ENCODE peak calls at places on chromosomes 13 and 19, in eight cellular contexts. D is AG04450; J is mesendoderm; V is Peyer's patch; N is adrenal gland; C is CD4-positive, alpha-beta memory T cell; H is CD8-positive, alpha-beta memory T cell; Z is right atrium auricular region. Q is an unnamed sample.

GRCh38 chr13:107252428-107252827 is 684.5 kb upstream of the ARGLU1 start:
- DNase-seq in D (no peak), J (peak; percentile 27), V (no peak), N (no peak), C (no peak), H (no peak), Z (no peak), Q (no peak)

GRCh38 chr19:12984683-12985048 is 10.6 kb upstream of the NFIX start:
- DNase-seq in D (no peak), J (no peak), V (no peak), N (no peak), C (no peak), H (no peak), Z (no peak), Q (peak; percentile 56)

GRCh38 chr19:49357186-49357585 is 5.0 kb downstream of the TEAD2 start:
- DNase-seq in D (no peak), J (no peak), V (no peak), N (no peak), C (no peak), H (no peak), Z (no peak), Q (no peak)

GRCh38 chr13:65748227-65748626 is 1481.9 kb downstream of the PCDH9 start:
- DNase-seq in D (no peak), J (no peak), V (no peak), N (no peak), C (no peak), H (no peak), Z (no peak), Q (no peak)

GRCh38 chr13:60164490-60164889 is 762 bp upstream of the DIAPH3 start:
- DNase-seq in D (no peak), J (peak; percentile 74), V (no peak), N (no peak), C (no peak), H (no peak), Z (no peak), Q (no peak)

GRCh38 chr19:56423985-56424353 is 19.8 kb downstream of the ZNF583 start:
- DNase-seq in D (no peak), J (peak; percentile 6), V (no peak), N (no peak), C (no peak), H (no peak), Z (no peak), Q (no peak)

GRCh38 chr19:31140717-31141116 is 208.5 kb downstream of the TSHZ3 start:
- DNase-seq in D (no peak), J (peak; percentile 5), V (no peak), N (no peak), C (no peak), H (no peak), Z (no peak), Q (no peak)

GRCh38 chr19:7492142-7493055 is 3.6 kb upstream of the PEX11G start:
- DNase-seq in D (no peak), J (no peak), V (no peak), N (no peak), C (no peak), H (no peak), Z (no peak), Q (no peak)

GRCh38 chr13:79779761-79780160 is 298.8 kb downstream of the NDFIP2 start:
- DNase-seq in D (no peak), J (peak; percentile 72), V (peak; percentile 53), N (peak; percentile 27), C (no peak), H (no peak), Z (peak; percentile 66), Q (no peak)

GRCh38 chr13:54593504-54593903 is 1564.9 kb downstream of the OLFM4 start:
- DNase-seq in D (no peak), J (no peak), V (no peak), N (no peak), C (no peak), H (no peak), Z (no peak), Q (no peak)

GRCh38 chr19:27867981-27868380 is 1345.0 kb downstream of the UQCRFS1 start:
- DNase-seq in D (no peak), J (no peak), V (no peak), N (no peak), C (no peak), H (no peak), Z (no peak), Q (no peak)

DNA sequence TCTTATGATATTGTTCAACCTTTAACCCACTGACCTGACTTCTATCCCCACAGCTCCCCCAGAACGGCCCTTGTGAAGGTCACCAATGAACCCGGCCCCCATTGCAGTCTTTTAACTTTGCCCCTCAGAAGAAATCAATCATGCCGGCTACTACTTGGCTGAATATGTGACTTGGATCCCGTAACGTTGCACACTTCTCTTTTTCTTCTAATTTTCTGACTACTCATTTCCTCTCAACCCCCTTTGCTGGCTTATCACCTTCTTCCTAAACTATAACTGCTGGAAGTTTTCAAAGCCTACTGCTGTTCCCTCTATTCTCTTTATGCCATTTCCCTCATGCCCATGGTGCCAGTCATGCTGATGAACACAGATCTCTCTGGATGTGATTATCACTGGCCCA is 367.6 kb downstream of the DNAJC15 start:
- DNase-seq in D (no peak), J (no peak), V (no peak), N (no peak), C (no peak), H (no peak), Z (no peak), Q (no peak)
- H3K27ac ChIP-seq in D (no peak overlapping the region), J (no peak overlapping the region), V (no peak overlapping the region), N (no peak overlapping the region), C (no peak overlapping the region), H (no peak overlapping the region), Z (no peak overlapping the region), Q (no peak overlapping the region)

GRCh38 chr19:17128403-17128802 is 52.8 kb downstream of the MYO9B start:
- DNase-seq in D (no peak), J (no peak), V (no peak), N (no peak), C (no peak), H (no peak), Z (no peak), Q (no peak)
- H3K27ac ChIP-seq in D (no peak overlapping the region), J (no peak overlapping the region), V (no peak overlapping the region), N (peak overlapping the region; percentile 42), C (no peak overlapping the region), H (no peak overlapping the region), Z (no peak overlapping the region), Q (no peak overlapping the region)

GRCh38 chr19:35214766-35215422 is 13.6 kb downstream of the FAM187B start:
- DNase-seq in D (no peak), J (no peak), V (no peak), N (no peak), C (no peak), H (no peak), Z (no peak), Q (no peak)
- H3K27ac ChIP-seq in D (no peak overlapping the region), J (no peak overlapping the region), V (peak overlapping the region; percentile 79), N (peak overlapping the region; percentile 95), C (peak overlapping the region; percentile 98), H (peak overlapping the region; percentile 86), Z (no peak overlapping the region), Q (no peak overlapping the region)

DNA sequence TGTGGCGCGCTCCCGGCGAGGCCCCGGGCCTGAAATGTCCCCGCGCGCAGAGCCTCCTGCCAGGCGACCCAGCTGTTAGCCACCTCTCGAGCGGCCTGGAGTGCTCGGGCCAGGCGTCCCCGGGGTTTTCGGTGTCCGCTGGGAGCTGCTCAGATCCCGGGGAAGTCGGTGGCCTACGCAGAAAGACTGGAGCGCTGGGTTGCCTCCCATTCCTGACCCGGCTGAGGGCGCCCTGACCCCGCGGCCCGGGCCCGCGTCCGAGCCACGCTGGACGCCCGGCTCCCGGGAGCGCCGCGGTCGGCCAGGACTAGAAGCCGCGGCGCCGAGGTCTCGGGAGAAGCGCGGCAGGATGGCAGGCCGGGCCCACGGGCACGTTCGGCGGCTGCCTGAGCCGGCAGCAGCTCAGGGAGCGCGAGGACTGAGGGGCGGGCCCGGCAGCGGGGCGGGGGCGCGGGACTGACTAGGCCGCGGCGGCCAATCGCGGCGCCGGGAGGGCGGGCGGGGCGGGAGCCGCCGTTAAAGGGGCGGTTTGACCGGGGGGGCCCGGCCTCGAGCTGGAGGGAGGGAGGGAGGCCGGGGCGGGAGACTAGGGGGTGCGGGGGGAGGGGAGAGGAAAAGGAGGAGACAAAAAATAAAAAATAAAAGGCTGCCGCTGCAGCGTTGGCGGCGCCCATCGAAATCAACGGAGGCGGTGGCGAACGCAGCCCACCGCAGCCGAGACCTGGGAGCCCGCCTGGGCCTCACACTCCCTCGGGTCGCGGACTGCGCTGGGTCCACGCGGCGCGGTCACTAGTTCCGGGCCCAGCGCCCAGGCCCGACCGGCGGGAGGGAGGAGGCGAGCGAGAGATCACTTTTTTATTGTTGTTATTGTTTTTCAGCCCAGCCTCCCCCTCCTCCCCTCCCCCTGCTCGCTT is 1.1 kb upstream of the ZIC2 start:
- DNase-seq in D (no peak), J (peak; percentile 93), V (peak; percentile 70), N (peak; percentile 62), C (peak; percentile 44), H (peak; percentile 42), Z (peak; percentile 57), Q (peak; percentile 25)
- H3K27ac ChIP-seq in D (no peak overlapping the region), J (peak overlapping the region; percentile 98), V (no peak overlapping the region), N (no peak overlapping the region), C (no peak overlapping the region), H (no peak overlapping the region), Z (no peak overlapping the region), Q (peak overlapping the region; percentile 67)

GRCh38 chr19:45681391-45682015 is 10.2 kb downstream of the SNRPD2 start:
- DNase-seq in D (no peak), J (peak; percentile 90), V (peak; percentile 95), N (peak; percentile 89), C (peak; percentile 85), H (peak; percentile 77), Z (peak; percentile 92), Q (peak; percentile 72)
- H3K27ac ChIP-seq in D (no peak overlapping the region), J (no peak overlapping the region), V (peak overlapping the region; percentile 55), N (peak overlapping the region; percentile 81), C (peak overlapping the region; percentile 35), H (no peak overlapping the region), Z (peak overlapping the region; percentile 71), Q (peak overlapping the region; percentile 96)

DNA sequence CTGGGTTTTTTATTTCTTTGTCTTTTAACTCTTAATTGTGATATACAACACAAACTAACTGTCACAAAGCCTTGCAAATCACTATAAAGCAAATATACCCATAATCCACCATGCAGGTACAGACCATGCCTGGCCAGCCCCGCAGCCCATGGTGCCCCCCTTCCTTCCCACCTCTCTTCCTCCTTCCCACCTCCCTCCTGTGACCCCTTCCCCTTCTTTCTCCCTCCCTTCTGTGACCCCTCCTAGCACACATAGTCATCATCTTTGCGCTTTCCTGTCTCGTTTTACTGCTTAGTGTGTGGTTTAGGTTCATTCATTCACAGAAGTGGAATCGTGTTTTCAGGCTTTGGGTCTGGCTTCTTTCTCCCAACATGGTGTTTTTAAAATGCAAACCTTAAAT is 29.6 kb upstream of the GPR183 start:
- DNase-seq in D (no peak), J (no peak), V (no peak), N (no peak), C (no peak), H (no peak), Z (no peak), Q (no peak)
- H3K27ac ChIP-seq in D (no peak overlapping the region), J (no peak overlapping the region), V (no peak overlapping the region), N (no peak overlapping the region), C (no peak overlapping the region), H (no peak overlapping the region), Z (no peak overlapping the region), Q (no peak overlapping the region)